ENCODE peak calls at places on chromosome 6, in ten cellular contexts. R is AG20443; P is stimulated activated naive CD4-positive, alpha-beta T cell; V is GOT3; E is Right ventricle myocardium superior; N is activated CD4-positive, alpha-beta T cell treated with anti-CD3 and anti-CD28 coated beads, Interleukin-2, amount 50 U/mL, for 48 hours; C is NAMALWA; G is progenitor cell of endocrine pancreas; L is amygdala; Q is putamen. X is an unnamed sample.

GRCh38 chr6:134936927-134937326 is 13.0 kb downstream of the ALDH8A1 start:
- DNase-seq in Q (no peak), G (no peak), E (no peak), V (no peak), C (no peak), R (peak), L (no peak), P (no peak), N (no peak), X (no peak)

GRCh38 chr6:56312049-56312448 is 64.7 kb upstream of the COL21A1 start:
- DNase-seq in L (no peak), V (no peak), R (no peak), Q (no peak), P (no peak), E (no peak), C (no peak), G (no peak), N (no peak), X (no peak)

GRCh38 chr6:126359936-126360537 is 20.1 kb downstream of the CENPW start:
- DNase-seq in G (no peak), L (no peak), V (no peak), R (no peak), N (no peak), E (no peak), P (no peak), C (no peak), Q (no peak), X (no peak)

GRCh38 chr6:118895241-118895561 is 1.2 kb downstream of the ASF1A start:
- DNase-seq in L (no peak), R (no peak), P (no peak), E (no peak), Q (no peak), G (no peak), V (no peak), N (no peak), C (no peak), X (no peak)

GRCh38 chr6:170038251-170038650 is 252.6 kb downstream of the DLL1 start:
- DNase-seq in V (no peak), E (peak), P (no peak), N (no peak), C (no peak), Q (no peak), L (no peak), G (no peak), R (no peak), X (peak)

GRCh38 chr6:14258695-14259655 is 141.4 kb downstream of the CD83 start:
- DNase-seq in P (no peak), E (no peak), G (no peak), L (no peak), V (no peak), C (no peak), R (no peak), N (no peak), Q (no peak), X (no peak)

GRCh38 chr6:43276180-43277082 is 21.6 kb upstream of the SLC22A7 start:
- DNase-seq in R (no peak), N (peak), C (no peak), P (no peak), Q (no peak), L (no peak), V (no peak), E (no peak), G (no peak), X (no peak)

GRCh38 chr6:134351615-134352474 is 33.9 kb upstream of the SGK1 start:
- DNase-seq in R (no peak), P (no peak), N (peak), Q (no peak), E (no peak), C (no peak), V (no peak), G (no peak), L (no peak), X (no peak)

GRCh38 chr6:170088349-170088951 is 202.4 kb downstream of the DLL1 start:
- DNase-seq in V (no peak), Q (no peak), R (no peak), G (no peak), L (no peak), C (no peak), E (no peak), P (no peak), N (peak), X (no peak)

GRCh38 chr6:136980070-136980469 is 58.0 kb downstream of the SLC35D3 start:
- DNase-seq in E (no peak), R (no peak), V (no peak), G (no peak), P (no peak), Q (no peak), N (no peak), C (no peak), L (no peak), X (no peak)

GRCh38 chr6:35089935-35090505 is 51.1 kb downstream of the TCP11 start:
- DNase-seq in V (no peak), R (peak), G (no peak), E (no peak), C (no peak), L (no peak), Q (no peak), N (no peak), P (no peak), X (no peak)

GRCh38 chr6:33974030-33974429 is 170.2 kb upstream of the MLN start:
- DNase-seq in R (no peak), P (no peak), E (no peak), V (no peak), L (no peak), N (no peak), C (no peak), G (no peak), Q (no peak), X (no peak)

GRCh38 chr6:158649289-158650143 is at the start of gene SYTL3:
- DNase-seq in R (peak), E (peak), C (peak), N (peak), G (no peak), Q (no peak), V (peak), L (no peak), P (peak), X (no peak)

GRCh38 chr6:145012039-145012662 is 723.2 kb downstream of the EPM2A start:
- DNase-seq in E (no peak), P (no peak), Q (no peak), V (no peak), R (no peak), G (no peak), N (no peak), L (no peak), C (no peak), X (no peak)

GRCh38 chr6:162785632-162786242 is 58.0 kb downstream of the PACRG start:
- DNase-seq in E (peak), P (no peak), Q (no peak), G (no peak), C (no peak), V (no peak), N (no peak), L (no peak), R (no peak), X (peak)

GRCh38 chr6:158024566-158025297 is 43.1 kb downstream of the SYNJ2 start:
- DNase-seq in G (no peak), V (no peak), R (no peak), E (peak), Q (no peak), N (no peak), L (no peak), C (no peak), P (no peak), X (peak)

GRCh38 chr6:137625808-137626207 is 131.6 kb upstream of the OLIG3 start:
- DNase-seq in E (no peak), V (no peak), Q (no peak), R (no peak), C (no peak), G (no peak), P (no peak), N (no peak), L (no peak), X (no peak)

GRCh38 chr6:48098923-48099322 is 12.1 kb downstream of the PTCHD4 start:
- DNase-seq in N (no peak), E (no peak), R (peak), P (no peak), C (no peak), G (no peak), V (no peak), Q (no peak), L (no peak), X (no peak)

GRCh38 chr6:128713461-128713860 is 169.5 kb upstream of the LAMA2 start:
- DNase-seq in E (no peak), P (no peak), G (no peak), Q (no peak), C (no peak), V (no peak), N (no peak), R (peak), L (no peak), X (no peak)

GRCh38 chr6:38169221-38169674 is 349.7 kb downstream of the ZFAND3 start:
- DNase-seq in C (no peak), R (no peak), P (no peak), L (no peak), V (no peak), E (no peak), N (no peak), G (no peak), Q (no peak), X (no peak)

GRCh38 chr6:148523051-148523450 is 180.4 kb downstream of the SASH1 start:
- DNase-seq in G (no peak), R (no peak), Q (no peak), C (no peak), V (no peak), N (no peak), L (no peak), P (no peak), E (no peak), X (no peak)

GRCh38 chr6:35328108-35328723 is 14.1 kb upstream of the PPARD start:
- DNase-seq in R (no peak), C (no peak), L (no peak), Q (no peak), V (no peak), G (no peak), N (no peak), E (no peak), P (no peak), X (no peak)

X was measured in left ventricle myocardium superior.